ENCODE peak calls at places on chromosomes 12 and 14, in seven cellular contexts. One of them, this sample, is unnamed.

GRCh38 chr12:2693204-2693860 is 101.4 kb upstream of the FKBP4 start:
- DNase-seq in GM12891: no peak
- DNase-seq in K562: no peak
- DNase-seq in HepG2: no peak
- DNase-seq in H1: no peak
- DNase-seq in SK-N-SH: no peak
- DNase-seq in GM12878: no peak
- DNase-seq in this sample: no peak

GRCh38 chr12:4250691-4251090 is 22.9 kb upstream of the CCND2 start:
- DNase-seq in K562: no peak
- DNase-seq in SK-N-SH: no peak
- DNase-seq in GM12891: no peak
- DNase-seq in H1: no peak
- DNase-seq in GM12878: no peak
- DNase-seq in HepG2: no peak
- DNase-seq in this sample: no peak

GRCh38 chr12:26058308-26058707 is 66.5 kb downstream of the BHLHE41 start:
- DNase-seq in SK-N-SH: no peak
- DNase-seq in HepG2: no peak
- DNase-seq in GM12891: no peak
- DNase-seq in H1: no peak
- DNase-seq in K562: peak; percentile 18
- DNase-seq in GM12878: no peak
- DNase-seq in this sample: no peak

GRCh38 chr12:70417121-70417520 is 51.0 kb downstream of the KCNMB4 start:
- DNase-seq in SK-N-SH: no peak
- DNase-seq in HepG2: no peak
- DNase-seq in K562: no peak
- DNase-seq in H1: no peak
- DNase-seq in GM12891: no peak
- DNase-seq in GM12878: no peak
- DNase-seq in this sample: no peak

GRCh38 chr14:24806061-24806678 is 172.2 kb upstream of the GZMB start:
- DNase-seq in GM12878: peak; percentile 16
- DNase-seq in H1: peak; percentile 57
- DNase-seq in GM12891: peak; percentile 12
- DNase-seq in HepG2: peak; percentile 88
- DNase-seq in K562: peak; percentile 40
- DNase-seq in SK-N-SH: peak; percentile 34
- DNase-seq in this sample: peak; percentile 19

GRCh38 chr12:67991158-67991557 is 1.9 kb downstream of the IFNG-AS1 start:
- DNase-seq in HepG2: no peak
- DNase-seq in SK-N-SH: no peak
- DNase-seq in K562: no peak
- DNase-seq in GM12878: no peak
- DNase-seq in GM12891: no peak
- DNase-seq in H1: no peak
- DNase-seq in this sample: no peak

GRCh38 chr12:53219956-53220856 is 11.8 kb downstream of the RARG start:
- DNase-seq in GM12878: no peak
- DNase-seq in SK-N-SH: peak; percentile 90
- DNase-seq in GM12891: peak; percentile 83
- DNase-seq in K562: peak; percentile 82
- DNase-seq in HepG2: peak; percentile 38
- DNase-seq in H1: no peak
- DNase-seq in this sample: peak; percentile 85

GRCh38 chr14:100640481-100641273 is 53.5 kb upstream of the BEGAIN start:
- DNase-seq in HepG2: no peak
- DNase-seq in GM12891: peak; percentile 66
- DNase-seq in H1: no peak
- DNase-seq in K562: no peak
- DNase-seq in SK-N-SH: no peak
- DNase-seq in GM12878: peak; percentile 37
- DNase-seq in this sample: no peak

GRCh38 chr14:72420749-72421452 is 473.0 kb downstream of the DPF3 start:
- DNase-seq in H1: peak; percentile 69
- DNase-seq in GM12891: no peak
- DNase-seq in HepG2: peak; percentile 20
- DNase-seq in SK-N-SH: peak; percentile 52
- DNase-seq in GM12878: peak; percentile 49
- DNase-seq in K562: peak; percentile 62
- DNase-seq in this sample: no peak

GRCh38 chr14:69316449-69317391 is 56.8 kb downstream of the GALNT16 start:
- DNase-seq in H1: no peak
- DNase-seq in SK-N-SH: no peak
- DNase-seq in GM12891: no peak
- DNase-seq in K562: no peak
- DNase-seq in HepG2: no peak
- DNase-seq in GM12878: no peak
- DNase-seq in this sample: no peak

GRCh38 chr12:55743131-55743921 is 404 bp downstream of the GDF11 start:
- DNase-seq in HepG2: no peak
- DNase-seq in K562: peak; percentile 88
- DNase-seq in H1: no peak
- DNase-seq in GM12891: peak; percentile 74
- DNase-seq in GM12878: no peak
- DNase-seq in SK-N-SH: peak; percentile 91
- DNase-seq in this sample: peak; percentile 65

GRCh38 chr14:99673328-99674063 is 10.6 kb upstream of the CYP46A1 start:
- DNase-seq in SK-N-SH: no peak
- DNase-seq in GM12878: no peak
- DNase-seq in K562: no peak
- DNase-seq in GM12891: no peak
- DNase-seq in HepG2: no peak
- DNase-seq in H1: no peak
- DNase-seq in this sample: no peak

GRCh38 chr12:625998-626397 is 37.2 kb downstream of the NINJ2 start:
- DNase-seq in SK-N-SH: no peak
- DNase-seq in GM12891: no peak
- DNase-seq in H1: no peak
- DNase-seq in HepG2: no peak
- DNase-seq in GM12878: no peak
- DNase-seq in K562: no peak
- DNase-seq in this sample: no peak

GRCh38 chr12:79124385-79124784 is 259.8 kb downstream of the SYT1 start:
- DNase-seq in HepG2: no peak
- DNase-seq in SK-N-SH: no peak
- DNase-seq in GM12891: no peak
- DNase-seq in GM12878: no peak
- DNase-seq in H1: no peak
- DNase-seq in K562: no peak
- DNase-seq in this sample: no peak

GRCh38 chr12:117872521-117873169 is 96.1 kb downstream of the KSR2 start:
- DNase-seq in GM12878: no peak
- DNase-seq in GM12891: no peak
- DNase-seq in H1: no peak
- DNase-seq in HepG2: no peak
- DNase-seq in K562: no peak
- DNase-seq in SK-N-SH: no peak
- DNase-seq in this sample: no peak

GRCh38 chr14:55265197-55265596 is 6.0 kb upstream of the FBXO34 start:
- DNase-seq in GM12891: no peak
- DNase-seq in K562: no peak
- DNase-seq in HepG2: peak; percentile 24
- DNase-seq in SK-N-SH: no peak
- DNase-seq in GM12878: no peak
- DNase-seq in H1: no peak
- DNase-seq in this sample: no peak

GRCh38 chr12:92002673-92003382 is 142.8 kb downstream of the BTG1 start:
- DNase-seq in K562: peak; percentile 15
- DNase-seq in GM12891: no peak
- DNase-seq in SK-N-SH: peak; percentile 43
- DNase-seq in H1: no peak
- DNase-seq in HepG2: peak; percentile 4
- DNase-seq in GM12878: no peak
- DNase-seq in this sample: no peak

GRCh38 chr12:125299840-125300239 is 234.6 kb downstream of the AACS start:
- DNase-seq in GM12878: no peak
- DNase-seq in H1: no peak
- DNase-seq in K562: no peak
- DNase-seq in SK-N-SH: no peak
- DNase-seq in GM12891: no peak
- DNase-seq in HepG2: no peak
- DNase-seq in this sample: no peak

GRCh38 chr12:28583771-28584261 is 393.6 kb downstream of the CCDC91 start:
- DNase-seq in HepG2: no peak
- DNase-seq in SK-N-SH: no peak
- DNase-seq in K562: no peak
- DNase-seq in H1: no peak
- DNase-seq in GM12878: no peak
- DNase-seq in GM12891: no peak
- DNase-seq in this sample: no peak

GRCh38 chr14:70140614-70141013 is 48.1 kb downstream of the SLC8A3 start:
- DNase-seq in SK-N-SH: no peak
- DNase-seq in GM12891: no peak
- DNase-seq in H1: no peak
- DNase-seq in K562: no peak
- DNase-seq in GM12878: no peak
- DNase-seq in HepG2: no peak
- DNase-seq in this sample: no peak

GRCh38 chr12:107903377-107904061 is 129.0 kb downstream of the ASCL4 start:
- DNase-seq in SK-N-SH: peak; percentile 88
- DNase-seq in HepG2: no peak
- DNase-seq in GM12891: peak; percentile 86
- DNase-seq in GM12878: peak; percentile 40
- DNase-seq in K562: peak; percentile 92
- DNase-seq in H1: no peak
- DNase-seq in this sample: peak; percentile 87

GRCh38 chr12:27566626-27567025 is 42.6 kb downstream of the PPFIBP1 start:
- DNase-seq in GM12891: no peak
- DNase-seq in H1: no peak
- DNase-seq in HepG2: no peak
- DNase-seq in K562: no peak
- DNase-seq in SK-N-SH: no peak
- DNase-seq in GM12878: no peak
- DNase-seq in this sample: no peak

GRCh38 chr14:92659765-92660561 is 88.5 kb downstream of the LGMN start:
- DNase-seq in K562: no peak
- DNase-seq in H1: no peak
- DNase-seq in GM12878: no peak
- DNase-seq in GM12891: no peak
- DNase-seq in SK-N-SH: no peak
- DNase-seq in HepG2: no peak
- DNase-seq in this sample: no peak

GRCh38 chr14:31207287-31207745 is 277 bp downstream of the HECTD1 start:
- DNase-seq in SK-N-SH: no peak
- DNase-seq in HepG2: no peak
- DNase-seq in K562: no peak
- DNase-seq in GM12878: no peak
- DNase-seq in H1: no peak
- DNase-seq in GM12891: no peak
- DNase-seq in this sample: no peak

GRCh38 chr14:74634481-74634880 is 22.4 kb upstream of the LTBP2 start:
- DNase-seq in K562: no peak
- DNase-seq in SK-N-SH: no peak
- DNase-seq in GM12891: no peak
- DNase-seq in H1: no peak
- DNase-seq in HepG2: no peak
- DNase-seq in GM12878: no peak
- DNase-seq in this sample: no peak
- TF ChIP-seq TAF1 in K562: no peak
- TF ChIP-seq TAF1 in SK-N-SH: no peak
- TF ChIP-seq TAF1 in GM12891: no peak
- TF ChIP-seq TAF1 in H1: no peak
- TF ChIP-seq TAF1 in HepG2: no peak
- TF ChIP-seq TAF1 in GM12878: no peak
- TF ChIP-seq TAF1 in this sample: no peak

GRCh38 chr14:105420141-105420975 is 731 bp downstream of the MTA1 start:
- DNase-seq in HepG2: no peak
- DNase-seq in GM12878: no peak
- DNase-seq in H1: no peak
- DNase-seq in GM12891: no peak
- DNase-seq in K562: peak; percentile 81
- DNase-seq in SK-N-SH: peak; percentile 76
- DNase-seq in this sample: peak; percentile 63
- TF ChIP-seq POLR2AphosphoS5 in HepG2: no peak
- TF ChIP-seq POLR2AphosphoS5 in GM12878: no peak
- TF ChIP-seq POLR2AphosphoS5 in H1: no peak
- TF ChIP-seq POLR2AphosphoS5 in GM12891: no peak
- TF ChIP-seq POLR2AphosphoS5 in K562: no peak
- TF ChIP-seq POLR2AphosphoS5 in SK-N-SH: no peak
- TF ChIP-seq POLR2AphosphoS5 in this sample: no peak

GRCh38 chr12:13273850-13274249 is 77.3 kb downstream of the EMP1 start:
- DNase-seq in H1: no peak
- DNase-seq in GM12891: no peak
- DNase-seq in GM12878: no peak
- DNase-seq in HepG2: no peak
- DNase-seq in SK-N-SH: no peak
- DNase-seq in K562: no peak
- DNase-seq in this sample: no peak

GRCh38 chr12:13270817-13271216 is 74.3 kb downstream of the EMP1 start:
- DNase-seq in SK-N-SH: no peak
- DNase-seq in H1: no peak
- DNase-seq in GM12891: no peak
- DNase-seq in GM12878: no peak
- DNase-seq in HepG2: no peak
- DNase-seq in K562: no peak
- DNase-seq in this sample: no peak

GRCh38 chr12:13273097-13273496 is 76.6 kb downstream of the EMP1 start:
- DNase-seq in H1: no peak
- DNase-seq in SK-N-SH: no peak
- DNase-seq in GM12891: no peak
- DNase-seq in HepG2: no peak
- DNase-seq in GM12878: no peak
- DNase-seq in K562: no peak
- DNase-seq in this sample: no peak

GRCh38 chr12:13268606-13269005 is 72.1 kb downstream of the EMP1 start:
- DNase-seq in GM12891: no peak
- DNase-seq in GM12878: no peak
- DNase-seq in SK-N-SH: no peak
- DNase-seq in H1: no peak
- DNase-seq in K562: no peak
- DNase-seq in HepG2: no peak
- DNase-seq in this sample: no peak
- TF ChIP-seq TAF1 in GM12891: no peak
- TF ChIP-seq TAF1 in GM12878: no peak
- TF ChIP-seq TAF1 in SK-N-SH: no peak
- TF ChIP-seq TAF1 in H1: no peak
- TF ChIP-seq TAF1 in K562: no peak
- TF ChIP-seq TAF1 in HepG2: no peak
- TF ChIP-seq TAF1 in this sample: no peak

GRCh38 chr12:116595186-116595585 is 36.0 kb downstream of the MAP1LC3B2 start:
- DNase-seq in K562: no peak
- DNase-seq in GM12878: no peak
- DNase-seq in HepG2: no peak
- DNase-seq in GM12891: no peak
- DNase-seq in SK-N-SH: no peak
- DNase-seq in H1: no peak
- DNase-seq in this sample: no peak
- TF ChIP-seq POLR2AphosphoS5 in K562: no peak
- TF ChIP-seq POLR2AphosphoS5 in GM12878: no peak
- TF ChIP-seq POLR2AphosphoS5 in HepG2: no peak
- TF ChIP-seq POLR2AphosphoS5 in GM12891: no peak
- TF ChIP-seq POLR2AphosphoS5 in SK-N-SH: no peak
- TF ChIP-seq POLR2AphosphoS5 in H1: no peak
- TF ChIP-seq POLR2AphosphoS5 in this sample: no peak

This sample was measured in GM12892.